ENCODE peak calls at places on chromosomes 1 and 21, in four cellular contexts. One of them, this sample, is unnamed.

GRCh38 chr21:42733037-42733632 is 79.7 kb downstream of the PDE9A start:
- DNase-seq in K562: no peak
- DNase-seq in GM12878: no peak
- DNase-seq in HepG2: peak; percentile 81
- DNase-seq in this sample: no peak

GRCh38 chr21:45408811-45409261 is 3.9 kb downstream of the COL18A1 start:
- DNase-seq in K562: no peak
- DNase-seq in HepG2: no peak
- DNase-seq in GM12878: no peak
- DNase-seq in this sample: no peak

GRCh38 chr1:66341446-66342089 is 192.4 kb upstream of the SGIP1 start:
- DNase-seq in GM12878: no peak
- DNase-seq in HepG2: no peak
- DNase-seq in K562: no peak
- DNase-seq in this sample: no peak

GRCh38 chr1:24910751-24911650 is 19.1 kb downstream of the RUNX3 start:
- DNase-seq in HepG2: peak; percentile 93
- DNase-seq in K562: peak; percentile 45
- DNase-seq in GM12878: no peak
- DNase-seq in this sample: no peak

GRCh38 chr1:246703581-246703980 is 20.6 kb upstream of the SCCPDH start:
- DNase-seq in GM12878: no peak
- DNase-seq in HepG2: no peak
- DNase-seq in K562: no peak
- DNase-seq in this sample: no peak

GRCh38 chr1:218425647-218426342 is 80.7 kb downstream of the TGFB2 start:
- DNase-seq in GM12878: no peak
- DNase-seq in K562: no peak
- DNase-seq in HepG2: peak; percentile 72
- DNase-seq in this sample: no peak

GRCh38 chr1:74679811-74680210 is 6.2 kb upstream of the ERICH3 start:
- DNase-seq in K562: no peak
- DNase-seq in HepG2: no peak
- DNase-seq in GM12878: no peak
- DNase-seq in this sample: no peak

GRCh38 chr1:33029921-33030320 is 6.8 kb downstream of the AK2 start:
- DNase-seq in GM12878: no peak
- DNase-seq in K562: no peak
- DNase-seq in HepG2: no peak
- DNase-seq in this sample: no peak

GRCh38 chr1:94060720-94061119 is 60.2 kb downstream of the ABCA4 start:
- DNase-seq in GM12878: no peak
- DNase-seq in HepG2: no peak
- DNase-seq in K562: no peak
- DNase-seq in this sample: no peak

GRCh38 chr1:244080343-244080929 is 29.4 kb downstream of the ZBTB18 start:
- DNase-seq in HepG2: no peak
- DNase-seq in K562: no peak
- DNase-seq in GM12878: no peak
- DNase-seq in this sample: no peak

GRCh38 chr1:19074361-19074901 is 118.0 kb upstream of the IFFO2 start:
- DNase-seq in HepG2: no peak
- DNase-seq in GM12878: no peak
- DNase-seq in K562: no peak
- DNase-seq in this sample: no peak

GRCh38 chr1:222889445-222889844 is 74.6 kb downstream of the DISP1 start:
- DNase-seq in K562: no peak
- DNase-seq in HepG2: no peak
- DNase-seq in GM12878: no peak
- DNase-seq in this sample: no peak

GRCh38 chr1:160539896-160540858 is 17.1 kb upstream of the SLAMF6 start:
- DNase-seq in GM12878: peak; percentile 95
- DNase-seq in K562: peak; percentile 96
- DNase-seq in HepG2: peak; percentile 9
- DNase-seq in this sample: no peak

GRCh38 chr1:41169066-41169798 is 72.9 kb downstream of the SCMH1 start:
- DNase-seq in GM12878: no peak
- DNase-seq in K562: no peak
- DNase-seq in HepG2: no peak
- DNase-seq in this sample: no peak

GRCh38 chr1:154627247-154628121 is 19.5 kb upstream of the ADAR start:
- DNase-seq in GM12878: no peak
- DNase-seq in K562: peak; percentile 82
- DNase-seq in HepG2: peak; percentile 84
- DNase-seq in this sample: peak; percentile 82

GRCh38 chr1:34590211-34590623 is 164.6 kb upstream of the GJB5 start:
- DNase-seq in GM12878: peak; percentile 16
- DNase-seq in K562: no peak
- DNase-seq in HepG2: peak; percentile 9
- DNase-seq in this sample: peak; percentile 19

GRCh38 chr1:98336472-98337118 is 324.9 kb upstream of the SNX7 start:
- DNase-seq in GM12878: no peak
- DNase-seq in K562: no peak
- DNase-seq in HepG2: no peak
- DNase-seq in this sample: no peak

DNA sequence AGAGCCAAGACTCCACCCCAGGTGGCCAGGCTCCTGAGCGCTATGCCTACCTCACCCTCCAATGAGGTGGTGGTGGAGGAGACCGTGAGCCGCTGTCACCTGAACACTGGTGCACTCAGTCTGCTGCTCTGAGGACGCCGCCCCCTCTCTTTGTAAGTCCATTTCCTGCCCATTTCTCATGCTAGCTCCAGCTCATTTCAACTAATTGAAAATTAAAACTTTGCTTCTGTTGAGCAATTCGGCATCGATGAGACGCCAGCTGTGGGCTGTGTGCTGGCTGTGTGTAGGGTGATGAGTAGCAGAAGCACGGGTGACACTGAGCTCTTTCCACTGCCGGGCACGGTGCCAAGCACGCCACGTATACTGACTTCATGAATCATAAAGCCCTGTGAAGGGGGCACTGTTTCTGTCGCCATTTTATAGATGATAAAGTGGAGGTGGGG is 11.2 kb downstream of the TNFRSF1B start:
- DNase-seq in HepG2: no peak
- DNase-seq in GM12878: no peak
- DNase-seq in K562: no peak
- DNase-seq in this sample: peak; percentile 35
- TF ChIP-seq ZBTB33 in HepG2: no peak
- TF ChIP-seq ZBTB33 in GM12878: peak; percentile 56
- TF ChIP-seq ZBTB33 in K562: peak; percentile 66
- TF ChIP-seq ZBTB33 in this sample: no peak

DNA sequence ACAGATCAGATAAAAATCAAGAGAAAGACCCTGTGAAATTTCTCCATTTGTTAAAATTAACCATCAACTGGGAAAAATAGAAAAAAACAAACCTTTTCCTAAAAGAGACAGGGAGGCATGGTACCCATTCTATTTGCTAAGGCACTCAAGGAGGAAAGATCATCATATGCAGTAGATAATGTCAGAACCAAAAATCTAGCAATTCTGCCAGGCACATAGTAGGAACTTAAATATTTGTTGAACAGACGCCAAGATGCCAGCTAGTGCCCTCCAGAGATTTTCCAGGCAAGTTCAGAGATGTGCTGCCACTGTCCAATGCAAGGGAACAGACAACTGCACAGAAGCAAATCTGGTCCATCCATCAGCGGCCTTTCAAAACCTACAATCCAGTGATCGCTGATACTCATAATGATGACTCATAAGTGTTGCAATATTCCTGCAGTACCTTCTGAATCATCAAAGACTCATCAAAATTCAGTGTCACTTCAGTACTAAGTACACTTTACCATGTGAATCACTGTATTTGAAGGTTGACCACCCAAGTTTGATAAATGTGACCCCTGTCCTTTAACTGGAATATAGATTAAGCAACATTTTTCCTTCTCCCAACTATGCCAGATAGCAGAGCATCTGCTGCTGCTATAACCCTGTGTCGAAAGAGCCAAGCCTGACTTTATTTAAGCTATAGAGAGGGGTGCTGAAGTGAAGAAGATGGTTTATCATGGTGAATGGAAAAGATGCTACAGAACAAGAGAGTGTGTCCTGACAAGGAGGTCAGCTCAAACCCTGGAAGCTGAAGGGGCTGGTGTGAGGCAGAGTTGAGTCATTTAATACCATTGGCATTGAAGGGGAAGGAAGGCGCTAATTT is 99.1 kb downstream of the MT1HL1 start:
- DNase-seq in K562: peak; percentile 34
- DNase-seq in HepG2: peak; percentile 91
- DNase-seq in GM12878: no peak
- DNase-seq in this sample: peak; percentile 70
- TF ChIP-seq ZNF274 in K562: no peak
- TF ChIP-seq ZNF274 in HepG2: no peak
- TF ChIP-seq ZNF274 in GM12878: no peak
- TF ChIP-seq ZNF274 in this sample: no peak

GRCh38 chr1:58874757-58875755 is 91.2 kb upstream of the JUN start:
- DNase-seq in K562: no peak
- DNase-seq in GM12878: no peak
- DNase-seq in HepG2: peak; percentile 84
- DNase-seq in this sample: no peak
- TF ChIP-seq ZBTB33 in K562: no peak
- TF ChIP-seq ZBTB33 in GM12878: no peak
- TF ChIP-seq ZBTB33 in HepG2: no peak
- TF ChIP-seq ZBTB33 in this sample: no peak

DNA sequence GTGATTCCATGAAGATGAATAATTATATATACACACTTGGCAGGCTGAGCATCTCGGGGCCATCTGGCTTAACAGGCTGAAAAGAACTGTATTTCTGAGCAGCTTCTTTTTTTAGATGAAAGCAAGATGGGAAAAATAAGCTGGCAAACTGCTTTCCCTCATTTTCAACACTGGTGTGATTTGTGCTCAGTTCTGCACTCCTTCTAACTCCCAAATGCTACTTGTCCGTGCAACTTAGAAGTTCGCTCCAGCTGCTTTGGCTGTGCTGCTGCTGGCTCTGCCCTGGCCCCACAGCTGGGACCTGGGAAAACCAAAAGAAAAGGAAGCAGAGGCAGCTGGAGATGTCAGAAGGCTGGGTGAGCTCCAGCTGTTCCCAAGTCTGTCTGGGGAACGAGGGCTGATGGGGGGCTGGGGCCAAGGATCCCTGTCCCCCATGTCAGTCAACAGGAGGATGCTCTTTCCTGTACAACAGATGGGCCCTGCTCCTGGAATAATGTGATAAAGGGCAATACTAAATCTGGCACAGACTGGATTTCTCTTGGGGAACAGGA is 44.9 kb downstream of the PAFAH2 start:
- DNase-seq in K562: no peak
- DNase-seq in HepG2: no peak
- DNase-seq in GM12878: no peak
- DNase-seq in this sample: no peak
- TF ChIP-seq ZNF274 in K562: no peak
- TF ChIP-seq ZNF274 in HepG2: no peak
- TF ChIP-seq ZNF274 in GM12878: no peak
- TF ChIP-seq ZNF274 in this sample: no peak

GRCh38 chr1:36125129-36125991 is at the start of gene COL8A2:
- DNase-seq in K562: no peak
- DNase-seq in HepG2: no peak
- DNase-seq in GM12878: no peak
- DNase-seq in this sample: no peak
- TF ChIP-seq ZBTB33 in K562: peak; percentile 16
- TF ChIP-seq ZBTB33 in HepG2: no peak
- TF ChIP-seq ZBTB33 in GM12878: no peak
- TF ChIP-seq ZBTB33 in this sample: no peak

DNA sequence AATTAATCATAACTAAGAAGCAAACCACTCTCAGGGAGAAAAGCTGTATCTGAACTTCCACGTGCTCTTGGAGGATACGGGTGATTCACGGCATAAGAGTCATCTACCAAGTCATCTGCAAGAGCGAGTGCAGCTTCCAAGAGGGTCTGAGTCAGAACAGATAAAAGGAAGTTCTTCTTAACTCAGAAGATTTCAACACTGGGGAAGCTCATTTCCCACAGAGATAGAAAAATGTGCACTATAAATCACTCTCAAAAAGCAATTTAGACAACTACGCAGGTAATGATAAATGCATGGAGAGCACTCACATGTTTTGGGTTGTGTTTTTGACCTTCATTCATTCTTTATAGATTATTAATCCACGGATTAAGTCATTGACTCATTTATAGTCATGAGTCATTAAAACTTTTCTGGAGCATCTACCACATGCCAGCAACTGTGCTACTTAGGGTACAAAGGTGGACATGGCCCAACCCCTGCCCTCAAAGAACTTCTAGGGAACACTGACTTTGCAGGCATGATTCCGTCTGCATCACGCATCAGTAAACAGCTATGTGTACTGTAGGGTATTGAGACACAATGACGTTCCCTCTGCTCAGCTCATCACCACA is 20.8 kb downstream of the KCNJ15 start:
- DNase-seq in K562: peak; percentile 18
- DNase-seq in HepG2: no peak
- DNase-seq in GM12878: no peak
- DNase-seq in this sample: no peak
- TF ChIP-seq ZNF274 in K562: no peak
- TF ChIP-seq ZNF274 in HepG2: no peak
- TF ChIP-seq ZNF274 in GM12878: no peak
- TF ChIP-seq ZNF274 in this sample: no peak

DNA sequence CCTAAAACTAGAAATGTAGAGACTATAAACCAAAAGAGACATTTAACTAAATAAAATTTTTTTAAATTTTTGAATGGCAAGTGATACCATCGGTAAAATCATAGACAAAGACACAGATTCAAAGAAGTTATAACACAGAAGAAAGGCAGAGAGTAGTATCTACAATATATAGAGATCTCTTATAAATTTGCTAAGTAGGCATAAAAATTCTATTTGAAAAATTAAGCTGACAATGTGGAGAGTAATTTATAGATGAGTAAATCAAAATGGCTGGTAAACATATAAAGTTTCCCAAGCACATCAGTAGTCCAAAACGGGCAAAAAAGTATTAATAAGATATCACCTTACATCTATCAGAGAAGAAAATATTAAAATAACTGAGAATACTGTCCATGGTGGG is 1061.0 kb downstream of the ADGRL2 start:
- DNase-seq in K562: no peak
- DNase-seq in GM12878: no peak
- DNase-seq in HepG2: no peak
- DNase-seq in this sample: no peak
- TF ChIP-seq ZBTB33 in K562: no peak
- TF ChIP-seq ZBTB33 in GM12878: no peak
- TF ChIP-seq ZBTB33 in HepG2: no peak
- TF ChIP-seq ZBTB33 in this sample: no peak

GRCh38 chr1:83505148-83505547 is 493.8 kb downstream of the TTLL7 start:
- DNase-seq in GM12878: no peak
- DNase-seq in HepG2: no peak
- DNase-seq in K562: no peak
- DNase-seq in this sample: no peak

GRCh38 chr1:83509229-83509870 is 489.6 kb downstream of the TTLL7 start:
- DNase-seq in K562: no peak
- DNase-seq in GM12878: no peak
- DNase-seq in HepG2: no peak
- DNase-seq in this sample: no peak

GRCh38 chr1:83512371-83513004 is 486.4 kb downstream of the TTLL7 start:
- DNase-seq in K562: no peak
- DNase-seq in HepG2: no peak
- DNase-seq in GM12878: no peak
- DNase-seq in this sample: no peak

GRCh38 chr1:83511327-83511726 is 487.6 kb downstream of the TTLL7 start:
- DNase-seq in K562: no peak
- DNase-seq in HepG2: no peak
- DNase-seq in GM12878: no peak
- DNase-seq in this sample: no peak

GRCh38 chr1:83508485-83509151 is 490.3 kb downstream of the TTLL7 start:
- DNase-seq in HepG2: no peak
- DNase-seq in K562: no peak
- DNase-seq in GM12878: peak; percentile 78
- DNase-seq in this sample: no peak
- TF ChIP-seq ZNF274 in HepG2: no peak
- TF ChIP-seq ZNF274 in K562: no peak
- TF ChIP-seq ZNF274 in GM12878: no peak
- TF ChIP-seq ZNF274 in this sample: no peak

This sample was measured in HCT116.